ENCODE peak calls at places on chromosomes 12 and 14, in ten cellular contexts. E is T-helper 1 cell, J is OCI-LY7, R is EL, T is astrocyte of the spinal cord, V is SK-MEL-5, Z is H7, I is Karpas-422, D is M059J, K is NCI-H1105. U is an unnamed sample.

GRCh38 chr14:31622060-31622459 is 60.9 kb downstream of the NUBPL start:
- DNase-seq in D (no peak), E (no peak), Z (no peak), K (no peak), I (no peak), R (no peak), V (no peak), T (no peak), J (no peak), U (no peak)

GRCh38 chr12:132506730-132507538 is 17.0 kb downstream of the FBRSL1 start:
- DNase-seq in E (no peak), T (peak; percentile 63), D (no peak), I (peak; percentile 68), V (peak; percentile 18), J (no peak), Z (peak; percentile 71), R (peak; percentile 61), K (no peak), U (peak; percentile 94)

GRCh38 chr14:35306114-35306513 is 13.9 kb downstream of the PSMA6 start:
- DNase-seq in V (no peak), D (no peak), Z (no peak), K (no peak), R (no peak), E (no peak), T (no peak), I (no peak), J (no peak), U (no peak)

GRCh38 chr12:96824838-96825236 is 82.2 kb upstream of the NEDD1 start:
- DNase-seq in J (no peak), K (no peak), R (no peak), Z (no peak), I (no peak), V (no peak), D (no peak), T (no peak), E (no peak), U (no peak)

GRCh38 chr12:104684884-104685283 is 228.1 kb downstream of the CHST11 start:
- DNase-seq in R (no peak), T (peak; percentile 44), J (no peak), K (peak; percentile 23), I (no peak), E (no peak), Z (no peak), D (peak; percentile 32), V (no peak), U (peak; percentile 44)

GRCh38 chr12:4849024-4849594 is 60.6 kb upstream of the KCNA1 start:
- DNase-seq in T (peak; percentile 33), Z (peak; percentile 52), K (peak; percentile 9), I (peak; percentile 67), V (peak; percentile 53), E (no peak), R (peak; percentile 34), D (no peak), J (peak; percentile 53), U (peak; percentile 80)

GRCh38 chr12:14317362-14318146 is 47.9 kb upstream of the ATF7IP start:
- DNase-seq in T (no peak), V (no peak), D (no peak), Z (no peak), K (no peak), R (no peak), I (no peak), E (no peak), J (no peak), U (no peak)

GRCh38 chr14:74868739-74869138 is 7.2 kb downstream of the PROX2 start:
- DNase-seq in Z (no peak), K (no peak), T (no peak), D (no peak), J (no peak), E (no peak), V (no peak), I (no peak), R (no peak), U (no peak)

GRCh38 chr12:13373803-13374202 is 177.3 kb downstream of the EMP1 start:
- DNase-seq in T (no peak), V (no peak), I (no peak), J (no peak), E (no peak), D (no peak), Z (no peak), K (no peak), R (no peak), U (no peak)

GRCh38 chr14:65472189-65472588 is 59.7 kb downstream of the FUT8 start:
- DNase-seq in D (peak; percentile 18), K (peak; percentile 85), V (no peak), E (no peak), J (no peak), Z (peak; percentile 57), R (no peak), I (no peak), T (no peak), U (no peak)

GRCh38 chr12:131682511-131682895 is 28.4 kb upstream of the SFSWAP start:
- DNase-seq in V (no peak), R (no peak), I (no peak), J (no peak), D (no peak), Z (no peak), K (no peak), E (no peak), T (no peak), U (no peak)

GRCh38 chr14:62029569-62029924 is 267.3 kb downstream of the SNAPC1 start:
- DNase-seq in I (peak; percentile 73), J (no peak), E (no peak), Z (no peak), T (no peak), D (no peak), R (no peak), K (no peak), V (no peak), U (no peak)

GRCh38 chr12:106049105-106049504 is 89.6 kb downstream of the NUAK1 start:
- DNase-seq in E (no peak), V (no peak), Z (no peak), T (no peak), K (no peak), I (no peak), R (no peak), J (no peak), D (no peak), U (no peak)

GRCh38 chr12:62697893-62698292 is 231.3 kb downstream of the MON2 start:
- DNase-seq in T (no peak), I (no peak), Z (no peak), R (no peak), J (no peak), E (no peak), D (no peak), K (no peak), V (no peak), U (no peak)

GRCh38 chr12:107448198-107448597 is 237.4 kb upstream of the PWP1 start:
- DNase-seq in D (peak; percentile 28), V (peak; percentile 59), K (no peak), Z (peak; percentile 76), I (peak; percentile 66), T (no peak), J (peak; percentile 14), R (peak; percentile 10), E (no peak), U (peak; percentile 36)

GRCh38 chr14:106823552-106823951 is 1297.2 kb downstream of the TMEM121 start:
- DNase-seq in E (no peak), K (no peak), D (no peak), V (no peak), J (no peak), R (no peak), Z (no peak), T (no peak), I (no peak), U (no peak)

GRCh38 chr14:24136684-24137528 is 912 bp downstream of the PSME1 start:
- DNase-seq in K (no peak), D (no peak), I (peak; percentile 82), T (no peak), V (no peak), J (no peak), R (no peak), Z (peak; percentile 64), E (no peak), U (no peak)

GRCh38 chr14:58864751-58865519 is 227.2 kb downstream of the DACT1 start:
- DNase-seq in Z (no peak), E (no peak), D (peak; percentile 84), T (peak; percentile 15), V (no peak), J (no peak), R (peak; percentile 77), I (no peak), K (no peak), U (peak; percentile 36)

GRCh38 chr12:78938341-78939084 is 73.9 kb downstream of the SYT1 start:
- DNase-seq in K (peak; percentile 85), Z (no peak), E (no peak), D (no peak), R (no peak), T (no peak), V (no peak), J (no peak), I (no peak), U (no peak)

GRCh38 chr12:67940780-67941243 is 48.4 kb upstream of the IFNG-AS1 start:
- DNase-seq in T (peak; percentile 25), E (no peak), K (no peak), V (peak; percentile 24), I (no peak), D (peak; percentile 84), R (peak; percentile 59), J (no peak), Z (no peak), U (peak; percentile 55)